ENCODE peak calls at places on chromosome 10, in five cellular contexts. O, W, D, N and X are unnamed samples.

GRCh38 chr10:124975977-124976514 is 34.1 kb downstream of the ZRANB1 start:
- DNase-seq in O (no peak), W (no peak), D (no peak), N (no peak), X (no peak)

GRCh38 chr10:36188054-36188453 is 546.0 kb upstream of the FZD8 start:
- DNase-seq in O (no peak), W (no peak), D (peak), N (peak), X (peak)

GRCh38 chr10:9209105-9209798 is 1154.8 kb downstream of the GATA3 start:
- DNase-seq in O (peak), W (peak), D (peak), N (peak), X (peak)

GRCh38 chr10:113073549-113074189 is 123.6 kb downstream of the TCF7L2 start:
- DNase-seq in O (peak), W (no peak), D (peak), N (peak), X (peak)

GRCh38 chr10:31034041-31034918 is 2.6 kb upstream of the ZNF438 start:
- DNase-seq in O (no peak), W (no peak), D (no peak), N (peak), X (peak)

GRCh38 chr10:63217120-63217605 is 84.0 kb downstream of the NRBF2 start:
- DNase-seq in O (peak), W (no peak), D (peak), N (peak), X (peak)

GRCh38 chr10:131093346-131093745 is 218.2 kb downstream of the TCERG1L start:
- DNase-seq in O (no peak), W (no peak), D (no peak), N (no peak), X (no peak)

GRCh38 chr10:75772153-75772887 is 340.9 kb downstream of the LRMDA start:
- DNase-seq in O (no peak), W (no peak), D (no peak), N (peak), X (peak)

GRCh38 chr10:109933984-109934565 is 10.8 kb upstream of the XPNPEP1 start:
- DNase-seq in O (no peak), W (no peak), D (peak), N (no peak), X (no peak)

GRCh38 chr10:103333934-103334520 is 16.9 kb downstream of the PCGF6 start:
- DNase-seq in O (peak), W (no peak), D (peak), N (peak), X (peak)

GRCh38 chr10:1300218-1300617 is 244.0 kb downstream of the WDR37 start:
- DNase-seq in O (no peak), W (no peak), D (no peak), N (no peak), X (no peak)

GRCh38 chr10:71437537-71438058 is 40.9 kb downstream of the CDH23 start:
- DNase-seq in O (no peak), W (no peak), D (no peak), N (no peak), X (peak)

GRCh38 chr10:30813872-30814471 is 184.4 kb upstream of the LYZL2 start:
- DNase-seq in O (no peak), W (no peak), D (no peak), N (peak), X (peak)

GRCh38 chr10:15310776-15311175 is 60.3 kb downstream of the FAM171A1 start:
- DNase-seq in O (no peak), W (no peak), D (no peak), N (no peak), X (no peak)

GRCh38 chr10:34780818-34781380 is 34.2 kb downstream of the PARD3 start:
- DNase-seq in O (no peak), W (peak), D (no peak), N (peak), X (peak)

GRCh38 chr10:130904676-130905075 is 406.8 kb downstream of the TCERG1L start:
- DNase-seq in O (no peak), W (no peak), D (no peak), N (no peak), X (no peak)

GRCh38 chr10:132368881-132369635 is 27.9 kb upstream of the PWWP2B start:
- DNase-seq in O (no peak), W (no peak), D (no peak), N (peak), X (no peak)

GRCh38 chr10:117342638-117343037 is 32.6 kb downstream of the PDZD8 start:
- DNase-seq in O (no peak), W (no peak), D (no peak), N (peak), X (peak)

GRCh38 chr10:23192396-23192740 is 256 bp downstream of the PTF1A start:
- DNase-seq in O (no peak), W (no peak), D (peak), N (no peak), X (no peak)

GRCh38 chr10:100960251-100960650 is 9.1 kb upstream of the SEMA4G start:
- DNase-seq in O (no peak), W (no peak), D (no peak), N (no peak), X (no peak)

GRCh38 chr10:113047963-113048781 is 98.1 kb downstream of the TCF7L2 start:
- DNase-seq in O (no peak), W (no peak), D (peak), N (no peak), X (no peak)

GRCh38 chr10:89022734-89023133 is 32.1 kb downstream of the FAS start:
- DNase-seq in O (no peak), W (no peak), D (no peak), N (no peak), X (no peak)

GRCh38 chr10:87594181-87594580 is 65.5 kb upstream of the PAPSS2 start:
- DNase-seq in O (no peak), W (no peak), D (no peak), N (no peak), X (no peak)

GRCh38 chr10:46517541-46517940 is 38.9 kb downstream of the GPRIN2 start:
- DNase-seq in O (no peak), W (no peak), D (no peak), N (no peak), X (no peak)

GRCh38 chr10:113953505-113954272 is 90.0 kb upstream of the ADRB1 start:
- DNase-seq in O (no peak), W (no peak), D (peak), N (no peak), X (no peak)

GRCh38 chr10:32971536-32972091 is 13.6 kb upstream of the ITGB1 start:
- DNase-seq in O (no peak), W (no peak), D (no peak), N (no peak), X (no peak)

GRCh38 chr10:91214906-91215305 is 5.6 kb upstream of the PCGF5 start:
- DNase-seq in O (no peak), W (no peak), D (no peak), N (no peak), X (no peak)

GRCh38 chr10:102604379-102604960 is 39.8 kb upstream of the TRIM8 start:
- DNase-seq in O (peak), W (no peak), D (no peak), N (peak), X (peak)

GRCh38 chr10:60646966-60647796 is 131.1 kb upstream of the CDK1 start:
- DNase-seq in O (peak), W (peak), D (peak), N (peak), X (peak)

GRCh38 chr10:72334832-72335393 is 19.8 kb downstream of the DNAJB12 start:
- DNase-seq in O (no peak), W (peak), D (peak), N (peak), X (peak)

GRCh38 chr10:123266981-123267380 is 112.8 kb downstream of the BUB3 start:
- DNase-seq in O (no peak), W (no peak), D (no peak), N (no peak), X (peak)

GRCh38 chr10:71729023-71729649 is 9.6 kb upstream of the C10orf105 start:
- DNase-seq in O (no peak), W (no peak), D (no peak), N (no peak), X (no peak)

GRCh38 chr10:90787906-90788491 is 69.8 kb downstream of the HTR7 start:
- DNase-seq in O (peak), W (no peak), D (peak), N (peak), X (peak)

GRCh38 chr10:52319926-52320325 is 5.8 kb downstream of the DKK1 start:
- DNase-seq in O (no peak), W (no peak), D (no peak), N (peak), X (peak)

GRCh38 chr10:52318822-52319464 is 4.9 kb downstream of the DKK1 start:
- DNase-seq in O (peak), W (no peak), D (no peak), N (peak), X (peak)

GRCh38 chr10:52316005-52316404 is 1.9 kb downstream of the DKK1 start:
- DNase-seq in O (no peak), W (no peak), D (no peak), N (no peak), X (peak)

GRCh38 chr10:52316500-52316899 is 2.4 kb downstream of the DKK1 start:
- DNase-seq in O (no peak), W (no peak), D (no peak), N (no peak), X (peak)

DNA sequence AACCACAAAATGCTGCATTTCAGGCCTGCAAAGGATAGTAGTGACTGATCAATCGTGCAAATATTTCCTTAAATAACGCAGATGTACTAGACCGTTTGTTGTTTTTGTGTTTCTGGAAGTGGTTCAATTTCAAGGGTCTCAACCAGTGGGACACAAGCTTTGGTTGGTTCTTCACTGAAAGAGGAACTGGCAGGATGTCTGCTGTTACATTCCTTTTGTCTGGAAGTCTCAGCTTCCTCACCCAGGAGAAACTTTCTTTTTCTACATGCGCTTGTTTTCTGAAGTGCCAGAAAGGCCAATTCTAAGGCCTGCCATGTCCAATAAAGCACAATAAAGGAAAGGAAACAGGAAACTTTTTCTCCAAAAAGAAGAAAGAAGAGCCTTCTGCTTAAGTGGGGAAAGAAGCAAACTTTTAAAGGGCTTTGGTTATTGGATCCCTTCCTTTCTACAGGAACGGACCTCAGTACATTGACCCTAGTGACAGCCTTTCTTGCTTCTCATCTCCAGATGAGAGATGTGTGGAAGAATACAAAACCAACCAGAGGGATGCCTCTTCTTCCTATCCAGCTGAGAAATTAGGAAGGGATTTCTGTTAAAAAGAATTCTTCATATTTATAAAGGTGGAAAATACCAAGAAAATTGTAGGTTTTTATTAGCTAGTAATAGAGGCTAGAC is 4.2 kb downstream of the DKK1 start:
- DNase-seq in O (no peak), W (no peak), D (no peak), N (peak), X (peak)
- H3K4me3 ChIP-seq in O (peak), W (no peak), D (no peak), N (no peak), X (no peak)

DNA sequence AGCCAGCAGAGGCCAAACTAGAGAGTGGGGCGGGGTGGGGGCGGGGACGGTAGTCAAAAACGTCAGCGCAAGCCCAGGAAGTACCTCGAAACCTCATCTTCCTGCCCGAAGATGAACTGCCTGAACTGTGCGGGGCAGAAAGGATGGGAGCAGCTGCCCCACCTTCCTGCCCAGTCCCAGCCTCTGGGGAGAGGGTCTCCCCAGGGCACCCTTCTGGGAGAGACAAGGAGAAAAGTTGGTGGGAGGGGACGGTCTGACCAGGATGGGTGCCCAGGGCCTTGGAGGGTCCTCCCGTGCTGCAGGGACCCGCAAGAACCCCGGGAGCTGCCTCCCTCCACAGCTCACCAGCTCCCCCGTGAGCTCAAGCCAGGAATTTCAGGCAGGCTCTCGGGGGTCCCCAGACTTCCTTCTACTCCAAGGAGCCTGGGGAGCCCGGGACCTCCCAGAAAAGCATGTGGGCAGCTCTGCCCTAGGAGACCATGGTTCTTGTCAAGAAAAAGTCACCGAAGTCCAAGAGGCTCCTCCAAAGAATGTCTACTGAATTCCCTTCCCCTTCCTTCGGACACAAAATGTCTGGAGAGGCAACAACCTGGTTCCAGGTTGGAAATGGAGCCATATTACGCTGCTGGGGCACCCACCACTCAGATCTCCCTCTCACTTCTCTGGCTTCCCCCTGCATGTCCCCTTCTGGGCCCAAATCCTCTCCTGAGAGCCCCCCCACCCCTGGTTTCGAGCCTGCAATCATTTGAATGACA is 52.8 kb downstream of the RGS10 start:
- DNase-seq in O (peak), W (peak), D (peak), N (peak), X (peak)
- TF ChIP-seq CTCF in O (peak), W (peak), D (peak), N (peak), X (peak)

DNA sequence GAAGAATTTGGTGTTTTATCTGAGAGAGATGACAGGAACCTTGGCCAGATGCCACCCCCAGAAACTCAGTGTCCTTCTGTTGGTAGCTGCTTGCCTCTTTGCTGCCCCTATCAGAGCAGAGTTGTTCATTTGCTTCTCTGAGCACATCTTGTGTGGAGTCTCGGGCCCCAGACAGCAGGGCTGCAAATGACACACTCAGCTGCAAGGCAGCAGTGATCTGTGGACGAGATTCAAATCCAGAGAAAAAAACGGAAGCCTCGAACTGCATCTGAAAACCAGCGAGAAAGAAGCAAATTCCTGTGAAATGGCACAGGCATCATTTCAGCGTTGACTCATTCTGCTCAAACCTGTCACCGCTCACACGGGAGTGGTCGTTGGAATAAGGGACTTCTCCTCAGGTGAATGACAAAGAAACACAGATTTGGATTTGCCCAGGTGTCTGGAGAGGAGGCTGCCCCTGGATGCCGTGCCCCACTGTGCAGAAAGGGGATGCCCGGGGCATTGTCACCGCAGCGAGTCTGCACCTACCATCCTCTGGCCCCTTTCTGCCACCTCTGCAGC is 144.7 kb downstream of the PFKFB3 start:
- DNase-seq in O (no peak), W (no peak), D (no peak), N (no peak), X (no peak)
- H3K4me3 ChIP-seq in O (no peak), W (no peak), D (no peak), N (no peak), X (no peak)

DNA sequence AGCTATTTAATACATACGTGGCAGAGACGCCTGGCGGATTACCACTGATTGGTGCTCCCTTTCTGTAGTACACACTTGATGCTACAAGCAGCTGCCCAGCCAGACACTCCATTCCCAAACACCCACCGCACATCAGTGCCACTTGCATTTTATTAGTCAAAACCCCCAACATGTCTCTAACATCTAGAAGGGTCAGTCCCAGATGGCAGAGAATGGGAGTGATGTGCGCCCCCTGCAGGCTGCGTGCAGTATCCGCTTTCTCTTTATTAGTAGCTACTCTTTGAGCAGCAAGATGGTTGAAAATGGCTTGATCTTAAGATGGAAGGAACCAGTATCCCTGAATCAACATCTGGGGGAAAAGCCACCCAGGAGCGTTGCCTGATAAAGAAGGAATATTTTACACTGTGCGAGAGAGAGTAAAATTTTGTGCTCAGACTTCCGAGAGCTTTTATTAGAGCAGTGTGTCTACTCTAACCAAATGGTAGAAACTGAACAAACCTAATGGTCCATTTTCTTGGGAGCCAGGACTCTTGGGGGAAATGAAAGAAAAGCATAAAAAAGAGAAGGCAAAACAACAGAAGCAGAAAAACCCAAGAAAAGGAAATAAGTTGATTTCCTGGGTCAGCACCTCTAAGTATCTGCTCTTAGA is 78.3 kb downstream of the ST8SIA6 start:
- DNase-seq in O (no peak), W (peak), D (peak), N (peak), X (peak)
- TF ChIP-seq CTCF in O (peak), W (peak), D (peak), N (peak), X (peak)

GRCh38 chr10:69575164-69575722 is 2.0 kb upstream of the NEUROG3 start:
- DNase-seq in O (no peak), W (no peak), D (no peak), N (no peak), X (no peak)

GRCh38 chr10:69571618-69572158 is 1.5 kb downstream of the NEUROG3 start:
- DNase-seq in O (no peak), W (no peak), D (peak), N (no peak), X (no peak)

GRCh38 chr10:69574571-69574978 is 1.4 kb upstream of the NEUROG3 start:
- DNase-seq in O (no peak), W (no peak), D (peak), N (no peak), X (no peak)

GRCh38 chr10:69572159-69573055 is 815 bp downstream of the NEUROG3 start:
- DNase-seq in O (no peak), W (no peak), D (peak), N (peak), X (no peak)

GRCh38 chr10:69573056-69573806 is at the start of gene NEUROG3:
- DNase-seq in O (no peak), W (peak), D (peak), N (no peak), X (no peak)
- H3K4me3 ChIP-seq in O (no peak), W (no peak), D (peak), N (no peak), X (no peak)